ENCODE peak calls at places on chromosomes 13 and 19, in four cellular contexts. S is ascending aorta, L is heart left ventricle, H is IMR-90. D is an unnamed sample.

GRCh38 chr19:1213391-1214286 is 8.1 kb downstream of the STK11 start:
- DNase-seq in H (peak), L (peak), S (peak), D (no peak)

GRCh38 chr19:13983213-13983889 is 22.8 kb downstream of the RFX1 start:
- DNase-seq in H (no peak), L (no peak), S (no peak), D (no peak)

GRCh38 chr13:36551445-36551844 is 119.2 kb downstream of the CCNA1 start:
- DNase-seq in L (no peak), H (no peak), S (no peak), D (no peak)

GRCh38 chr13:65913173-65913572 is 1317.0 kb downstream of the PCDH9 start:
- DNase-seq in S (no peak), L (no peak), H (peak), D (peak)

GRCh38 chr19:49491804-49492572 is 4.2 kb upstream of the RPS11 start:
- DNase-seq in S (no peak), L (no peak), H (no peak), D (no peak)

GRCh38 chr19:55635334-55635717 is 5.5 kb upstream of the ZNF580 start:
- DNase-seq in S (no peak), L (no peak), H (no peak), D (no peak)

GRCh38 chr13:74444877-74445479 is 310.8 kb upstream of the KLF12 start:
- DNase-seq in L (no peak), H (peak), S (no peak), D (no peak)

GRCh38 chr19:3296446-3296845 is 69.9 kb upstream of the NFIC start:
- DNase-seq in H (no peak), S (no peak), L (no peak), D (no peak)

GRCh38 chr13:39209731-39210633 is 171.7 kb downstream of the NHLRC3 start:
- DNase-seq in H (peak), L (no peak), S (no peak), D (no peak)

GRCh38 chr13:76790519-76791289 is 95.5 kb downstream of the KCTD12 start:
- DNase-seq in H (no peak), L (no peak), S (no peak), D (no peak)

GRCh38 chr13:54614729-54615128 is 1586.1 kb downstream of the OLFM4 start:
- DNase-seq in H (no peak), S (no peak), L (no peak), D (no peak)

GRCh38 chr13:66691149-66691548 is 539.0 kb downstream of the PCDH9 start:
- DNase-seq in L (no peak), H (no peak), S (no peak), D (no peak)

GRCh38 chr19:24052811-24053210 is 34.2 kb upstream of the ZNF254 start:
- DNase-seq in S (no peak), H (peak), L (no peak), D (no peak)

GRCh38 chr19:36093146-36093662 is 17.7 kb upstream of the OVOL3 start:
- DNase-seq in H (no peak), L (no peak), S (no peak), D (no peak)

GRCh38 chr19:54560881-54561385 is 12.7 kb upstream of the LILRA2 start:
- DNase-seq in L (no peak), H (no peak), S (no peak), D (no peak)

GRCh38 chr19:16544468-16545231 is 2.4 kb upstream of the CHERP start:
- DNase-seq in S (no peak), L (no peak), H (no peak), D (no peak)

GRCh38 chr19:3224346-3225325 is at the start of gene CELF5:
- DNase-seq in H (no peak), L (peak), S (no peak), D (no peak)

GRCh38 chr13:42007844-42008243 is 40.6 kb upstream of the DGKH start:
- DNase-seq in S (no peak), L (no peak), H (peak), D (peak)

GRCh38 chr19:20247016-20247683 is 80.1 kb downstream of the ZNF486 start:
- DNase-seq in S (no peak), H (no peak), L (no peak), D (no peak)

GRCh38 chr13:113905018-113905417 is 41.1 kb upstream of the GAS6 start:
- DNase-seq in H (no peak), S (peak), L (no peak), D (no peak)

GRCh38 chr19:57263244-57263643 is 17.0 kb upstream of the ZNF460 start:
- DNase-seq in S (no peak), H (no peak), L (no peak), D (no peak)

GRCh38 chr13:91630916-91631315 is 232.5 kb downstream of the GPC5 start:
- DNase-seq in L (no peak), S (no peak), H (no peak), D (no peak)

GRCh38 chr19:34241513-34242337 is 12.6 kb upstream of the GARRE1 start:
- DNase-seq in L (no peak), H (no peak), S (no peak), D (no peak)

GRCh38 chr19:35205733-35206323 is 22.7 kb downstream of the FAM187B start:
- DNase-seq in L (no peak), H (no peak), S (no peak), D (no peak)

GRCh38 chr13:92808007-92808406 is 418.6 kb upstream of the GPC6 start:
- DNase-seq in H (peak), L (no peak), S (no peak), D (no peak)

GRCh38 chr13:23512762-23513395 is 57.3 kb upstream of the TNFRSF19 start:
- DNase-seq in S (no peak), L (no peak), H (no peak), D (no peak)

GRCh38 chr19:4929186-4929585 is 19.9 kb downstream of the UHRF1 start:
- DNase-seq in S (no peak), L (no peak), H (no peak), D (no peak)

GRCh38 chr19:58553799-58554493 is 959 bp downstream of the CHMP2A start:
- DNase-seq in L (no peak), S (peak), H (no peak), D (no peak)

GRCh38 chr19:43674630-43674982 is 4.6 kb upstream of the PLAUR start:
- DNase-seq in L (no peak), H (peak), S (no peak), D (no peak)

GRCh38 chr19:48507911-48508439 is 3.7 kb downstream of the LMTK3 start:
- DNase-seq in S (no peak), L (no peak), H (no peak), D (no peak)

GRCh38 chr19:48819366-48819816 is 8.6 kb upstream of the BCAT2 start:
- DNase-seq in L (peak), S (peak), H (peak), D (peak)

GRCh38 chr13:48078251-48078656 is 16.6 kb downstream of the MED4 start:
- DNase-seq in L (no peak), S (no peak), H (no peak), D (no peak)

GRCh38 chr19:58364127-58364526 is 1.6 kb upstream of the ZNF497 start:
- DNase-seq in L (no peak), S (no peak), H (no peak), D (no peak)

GRCh38 chr19:2724148-2724557 is 3.0 kb upstream of the DIRAS1 start:
- DNase-seq in L (peak), S (no peak), H (no peak), D (no peak)

GRCh38 chr19:16417660-16418596 is 53.8 kb downstream of the EPS15L1 start:
- DNase-seq in H (peak), S (peak), L (peak), D (no peak)

GRCh38 chr13:25377244-25377962 is 5.6 kb downstream of the ATP8A2 start:
- DNase-seq in S (no peak), H (no peak), L (no peak), D (no peak)

GRCh38 chr13:25371158-25371557 is 616 bp upstream of the ATP8A2 start:
- DNase-seq in H (no peak), S (no peak), L (no peak), D (no peak)

GRCh38 chr13:25371608-25372274 is at the start of gene ATP8A2:
- DNase-seq in L (no peak), S (no peak), H (no peak), D (no peak)

GRCh38 chr13:25375727-25376358 is 4.1 kb downstream of the ATP8A2 start:
- DNase-seq in L (no peak), S (no peak), H (peak), D (peak)

DNA sequence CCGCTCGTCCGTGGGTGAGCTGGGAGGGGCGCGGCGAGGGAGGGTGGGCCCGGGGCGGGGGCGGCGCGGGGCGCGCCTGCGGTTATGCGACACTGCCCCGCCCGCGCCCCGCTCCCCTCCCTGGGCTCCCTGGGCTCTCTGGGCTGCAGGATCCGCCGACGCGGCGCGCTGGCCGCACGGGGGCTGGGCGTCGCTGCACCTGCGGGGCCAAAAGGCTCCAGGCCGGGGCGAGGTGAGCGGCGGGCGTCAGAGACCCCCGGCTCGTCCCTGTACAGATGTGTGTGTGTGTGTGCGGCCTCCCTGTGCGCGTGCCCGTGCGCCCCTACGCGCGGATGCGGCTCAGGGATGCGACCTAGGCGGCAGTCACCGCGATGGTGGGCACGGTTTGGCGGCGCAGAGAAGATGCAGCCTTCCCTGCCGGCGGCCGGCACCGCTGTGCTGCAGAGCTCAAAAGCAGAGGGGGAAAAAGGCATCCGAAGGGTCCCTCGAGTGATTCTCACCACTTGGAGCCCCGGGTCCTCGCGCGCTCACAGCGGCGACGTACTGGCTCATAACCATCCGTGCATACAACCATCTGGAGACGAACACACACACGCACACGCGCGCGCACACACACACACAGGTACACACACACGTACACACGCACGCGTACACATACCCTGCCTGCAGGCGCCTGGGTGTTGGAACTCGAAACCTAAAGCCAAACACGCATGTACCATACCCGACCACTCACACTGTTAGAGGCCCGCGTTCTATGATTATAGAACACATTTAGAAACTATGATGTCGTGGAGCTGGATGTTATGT is 704 bp downstream of the ATP8A2 start:
- DNase-seq in L (no peak), H (no peak), S (no peak), D (no peak)
- TF ChIP-seq CTCF in L (no peak), H (no peak), S (no peak), D (no peak)

DNA sequence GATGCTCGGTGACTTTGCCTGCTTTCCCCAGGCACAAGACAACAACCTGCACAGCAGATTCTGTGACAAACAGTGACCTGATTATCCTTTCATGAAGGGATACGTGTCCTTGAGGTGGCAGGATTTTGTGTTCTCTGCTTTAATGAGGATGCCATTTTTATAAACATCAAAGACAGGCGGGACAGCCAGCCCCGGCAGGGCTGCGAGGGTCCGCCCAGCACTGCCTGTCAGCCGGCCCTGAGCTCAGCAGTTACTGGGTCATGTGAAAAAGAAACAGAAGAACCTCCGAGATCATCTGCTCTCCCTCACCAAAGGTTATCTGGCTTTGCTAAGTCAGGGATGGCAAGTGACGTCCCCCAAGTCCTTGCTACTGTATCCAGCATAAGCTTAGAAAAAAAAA is 666.4 kb upstream of the ARGLU1 start:
- DNase-seq in S (no peak), L (no peak), H (no peak), D (no peak)
- H3K4me3 ChIP-seq in S (no peak), L (no peak), H (no peak), D (no peak)

DNA sequence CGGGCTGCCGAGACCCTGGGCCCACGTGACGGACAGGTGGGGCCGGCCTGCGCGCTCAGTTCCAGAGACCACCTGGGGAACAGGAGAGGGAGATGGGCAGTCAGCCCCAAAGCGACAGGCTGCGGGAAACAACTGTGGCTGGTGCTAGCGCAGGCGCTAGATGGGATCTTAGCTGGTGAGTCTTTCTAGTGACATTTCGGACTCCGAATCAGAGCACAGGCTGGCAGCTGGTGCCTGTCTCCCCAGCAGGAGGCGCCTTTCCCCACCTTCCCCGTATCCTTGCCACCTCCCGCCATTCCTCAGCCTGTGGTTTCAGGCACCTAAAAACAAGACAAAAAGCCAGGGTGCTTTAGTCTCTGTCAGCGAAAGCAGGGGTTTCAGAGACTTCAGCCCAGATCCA is 19.4 kb upstream of the RANBP3 start:
- DNase-seq in S (no peak), L (no peak), H (no peak), D (no peak)
- TF ChIP-seq CTCF in S (no peak), L (no peak), H (no peak), D (no peak)

GRCh38 chr19:50644315-50644915 is 4.7 kb upstream of the SYT3 start:
- DNase-seq in S (no peak), L (no peak), H (no peak), D (no peak)

GRCh38 chr19:50636317-50637085 is 3.2 kb downstream of the SYT3 start:
- DNase-seq in L (no peak), H (no peak), S (no peak), D (no peak)

GRCh38 chr19:50638576-50638975 is 1.1 kb downstream of the SYT3 start:
- DNase-seq in H (no peak), S (no peak), L (no peak), D (no peak)

GRCh38 chr19:50640368-50640767 is 687 bp upstream of the SYT3 start:
- DNase-seq in S (no peak), L (no peak), H (no peak), D (no peak)

DNA sequence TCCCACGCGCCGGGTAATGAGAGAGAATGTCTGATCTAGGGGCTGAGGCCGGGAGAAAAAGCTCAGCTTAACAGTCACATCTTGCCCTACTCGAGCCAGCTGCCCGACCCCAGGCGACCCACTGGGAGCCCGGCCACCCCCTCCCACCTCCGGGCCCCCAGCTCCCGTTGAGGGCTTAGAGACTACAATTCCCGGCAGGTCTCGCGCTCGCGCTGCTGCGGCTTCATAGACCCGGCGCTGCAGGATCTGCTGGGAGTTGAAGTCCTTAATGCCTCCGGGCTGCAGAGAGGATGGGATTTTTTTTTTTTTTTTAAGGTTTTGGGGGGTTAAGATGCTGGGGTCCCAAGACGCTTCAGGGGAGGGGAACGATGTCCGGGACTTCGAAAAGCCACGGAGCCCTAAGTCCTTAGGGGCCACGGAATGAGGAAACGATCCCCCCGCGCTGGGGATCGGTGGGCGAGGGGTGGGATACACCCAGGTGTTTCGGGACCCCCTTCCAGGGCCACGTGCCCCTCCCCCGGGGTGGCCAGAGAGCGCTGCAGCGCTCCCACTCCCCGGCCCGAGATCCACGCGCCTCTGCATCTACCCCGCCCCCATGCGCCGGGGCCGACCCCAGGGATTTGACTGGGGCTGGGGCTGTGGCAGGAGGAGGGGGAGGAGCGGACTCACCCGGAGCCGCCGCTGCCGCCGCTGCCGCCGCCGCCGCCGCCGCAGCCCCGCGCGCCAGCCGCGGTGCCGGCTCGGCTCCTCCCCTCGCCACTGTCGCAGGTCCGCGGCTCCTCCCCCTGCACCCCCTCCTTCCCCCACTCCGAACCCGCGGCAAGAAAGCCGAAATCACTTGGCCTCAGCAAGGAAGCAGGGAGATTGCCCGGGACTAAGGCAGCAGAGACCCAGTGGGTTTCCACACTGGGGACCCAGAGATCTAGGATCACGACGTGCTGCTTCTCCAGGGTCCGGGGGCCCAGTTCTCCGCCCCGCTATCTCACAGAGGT is at the start of gene SYT3:
- DNase-seq in L (peak), S (no peak), H (peak), D (no peak)
- H3K4me3 ChIP-seq in L (peak), S (peak), H (peak), D (peak)

DNA sequence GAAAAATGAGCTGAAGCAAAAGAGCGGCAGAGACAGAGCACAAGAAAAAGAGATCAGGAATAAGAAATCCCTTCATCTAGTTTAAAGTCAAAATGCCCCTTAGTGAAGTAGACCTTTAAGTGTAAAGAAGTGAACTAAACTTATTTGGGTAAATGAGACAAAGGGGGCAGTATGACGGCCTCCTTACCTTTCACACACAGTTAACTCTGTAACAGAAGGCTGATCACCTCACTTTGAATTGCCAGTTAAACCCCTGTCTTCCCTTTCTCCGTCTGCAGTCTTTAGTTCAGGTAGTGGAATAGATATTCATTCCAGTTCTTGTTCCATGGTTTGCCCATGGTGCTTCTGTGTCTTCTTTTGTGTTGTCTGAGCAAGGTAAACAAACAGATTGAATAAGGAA is 1029.8 kb downstream of the DIAPH3 start:
- DNase-seq in S (no peak), H (no peak), L (no peak), D (no peak)
- TF ChIP-seq CTCF in S (no peak), H (no peak), L (no peak), D (no peak)

GRCh38 chr19:10353793-10354391 is 14.5 kb upstream of the ICAM3 start:
- DNase-seq in H (peak), L (peak), S (no peak), D (no peak)
- H3K4me3 ChIP-seq in H (no peak), L (peak), S (no peak), D (no peak)

DNA sequence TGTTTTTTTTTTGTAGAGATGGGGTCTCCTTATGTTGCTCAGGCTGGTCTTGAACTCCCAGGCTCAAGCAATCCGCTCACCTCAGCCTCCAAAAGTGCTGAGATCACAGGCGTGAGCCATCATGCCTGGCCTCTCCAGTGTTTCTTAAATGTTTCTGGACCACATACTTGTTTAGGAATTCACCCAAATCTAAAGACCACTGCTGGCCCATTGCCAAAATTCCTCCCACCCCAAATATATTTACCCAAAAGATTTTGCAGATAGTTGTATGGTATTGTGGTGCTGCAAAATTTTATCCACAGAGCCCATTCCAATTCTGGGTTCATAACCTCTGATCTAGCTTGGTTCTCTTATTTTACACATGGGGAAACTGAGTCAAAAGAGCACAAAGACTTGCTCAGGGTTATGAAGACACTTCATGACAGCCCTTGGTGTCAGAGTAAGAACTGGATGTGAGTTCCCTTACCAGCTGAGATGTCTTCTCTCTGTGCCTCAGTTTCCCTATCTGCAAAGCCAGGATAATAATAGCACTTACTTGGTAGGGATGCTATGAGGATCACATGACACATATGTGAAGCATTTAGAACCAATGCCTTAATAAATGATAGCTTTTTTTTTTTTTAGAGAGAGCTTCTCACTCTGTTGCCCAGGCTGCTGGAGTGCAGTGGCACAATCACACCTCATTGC is 10.9 kb downstream of the NFILZ start:
- DNase-seq in H (no peak), L (no peak), S (no peak), D (no peak)
- TF ChIP-seq CTCF in H (no peak), L (no peak), S (no peak), D (no peak)